ENCODE peak calls at places on chromosome 14, in five cellular contexts. O, A, Q, I and V are unnamed samples. For H3K9me3 and H3K27me3, the result is how much of the 10 kb centered on the place peaks cover.

GRCh38 chr14:77023001-77023996 is 5.2 kb downstream of the IRF2BPL start:
- DNase-seq in O (no peak), A (no peak), Q (no peak), I (peak), V (no peak)

GRCh38 chr14:49970474-49971147 is 77.7 kb downstream of the ARF6 start:
- DNase-seq in O (no peak), A (no peak), Q (no peak), I (peak), V (no peak)

GRCh38 chr14:76480426-76480825 is 104.5 kb downstream of the ESRRB start:
- DNase-seq in O (no peak), A (no peak), Q (no peak), I (no peak), V (no peak)

GRCh38 chr14:68786491-68787234 is 6.2 kb downstream of the ZFP36L1 start:
- DNase-seq in O (no peak), A (no peak), Q (no peak), I (no peak), V (no peak)

GRCh38 chr14:52402812-52403526 is 88.9 kb downstream of the PTGER2 start:
- DNase-seq in O (no peak), A (no peak), Q (peak), I (no peak), V (peak)

GRCh38 chr14:62626416-62626815 is 418.8 kb downstream of the KCNH5 start:
- DNase-seq in O (no peak), A (no peak), Q (no peak), I (no peak), V (no peak)

GRCh38 chr14:38186217-38186616 is 21.5 kb upstream of the SSTR1 start:
- DNase-seq in O (no peak), A (no peak), Q (no peak), I (no peak), V (no peak)

GRCh38 chr14:103028161-103028767 is 29.1 kb downstream of the CDC42BPB start:
- DNase-seq in O (no peak), A (no peak), Q (no peak), I (no peak), V (no peak)

GRCh38 chr14:23444314-23444713 is 8.9 kb upstream of the MYH7 start:
- DNase-seq in O (no peak), A (no peak), Q (no peak), I (no peak), V (no peak)

GRCh38 chr14:54258382-54258781 is 138.4 kb upstream of the CDKN3 start:
- DNase-seq in O (no peak), A (no peak), Q (no peak), I (no peak), V (no peak)

GRCh38 chr14:73462078-73462715 is 3.9 kb upstream of the NUMB start:
- DNase-seq in O (peak), A (peak), Q (no peak), I (peak), V (no peak)

GRCh38 chr14:95222870-95223398 is 65.6 kb upstream of the DICER1 start:
- DNase-seq in O (no peak), A (no peak), Q (no peak), I (no peak), V (no peak)

GRCh38 chr14:24284501-24285035 is 13.2 kb upstream of the RABGGTA start:
- DNase-seq in O (no peak), A (no peak), Q (no peak), I (no peak), V (no peak)

GRCh38 chr14:21768116-21768874 is 94.7 kb upstream of the OR4E1 start:
- DNase-seq in O (no peak), A (no peak), Q (peak), I (no peak), V (peak)

GRCh38 chr14:52871606-52872005 is 79.2 kb downstream of the FERMT2 start:
- DNase-seq in O (no peak), A (no peak), Q (no peak), I (no peak), V (no peak)

GRCh38 chr14:24255931-24256696 is 6.9 kb downstream of the TGM1 start:
- DNase-seq in O (no peak), A (no peak), Q (no peak), I (no peak), V (no peak)

GRCh38 chr14:90319634-90320541 is 11.9 kb downstream of the NRDE2 start:
- DNase-seq in O (no peak), A (no peak), Q (no peak), I (no peak), V (no peak)

GRCh38 chr14:42111355-42111754 is 504.7 kb downstream of the LRFN5 start:
- DNase-seq in O (peak), A (no peak), Q (no peak), I (no peak), V (no peak)

GRCh38 chr14:103216399-103216798 is 93.1 kb downstream of the TNFAIP2 start:
- DNase-seq in O (no peak), A (no peak), Q (no peak), I (no peak), V (no peak)

GRCh38 chr14:36517242-36518030 is 2.6 kb downstream of the NKX2-1 start:
- DNase-seq in O (peak), A (no peak), Q (no peak), I (no peak), V (no peak)

GRCh38 chr14:72383869-72384268 is 451.6 kb downstream of the RGS6 start:
- DNase-seq in O (no peak), A (no peak), Q (no peak), I (no peak), V (no peak)

GRCh38 chr14:99821519-99822165 is 28.4 kb downstream of the EML1 start:
- DNase-seq in O (no peak), A (no peak), Q (peak), I (no peak), V (peak)

GRCh38 chr14:91250912-91251311 is 6.4 kb upstream of the GPR68 start:
- DNase-seq in O (no peak), A (no peak), Q (no peak), I (no peak), V (no peak)

GRCh38 chr14:41548666-41549065 is 58.0 kb upstream of the LRFN5 start:
- DNase-seq in O (no peak), A (no peak), Q (no peak), I (no peak), V (no peak)

GRCh38 chr14:64561631-64562030 is 11.9 kb downstream of the PPP1R36 start:
- DNase-seq in O (no peak), A (no peak), Q (no peak), I (no peak), V (no peak)

GRCh38 chr14:28057286-28058011 is 709.1 kb upstream of the FOXG1 start:
- DNase-seq in O (no peak), A (no peak), Q (no peak), I (no peak), V (no peak)

GRCh38 chr14:102872020-102872419 is 50.4 kb upstream of the AMN start:
- DNase-seq in O (no peak), A (no peak), Q (peak), I (no peak), V (peak)

GRCh38 chr14:90518941-90519256 is 122.1 kb downstream of the CALM1 start:
- DNase-seq in O (no peak), A (no peak), Q (peak), I (no peak), V (peak)

GRCh38 chr14:44720707-44721106 is 213.6 kb upstream of the FSCB start:
- DNase-seq in O (no peak), A (no peak), Q (no peak), I (no peak), V (no peak)

GRCh38 chr14:53390008-53390407 is 236.9 kb upstream of the DDHD1 start:
- DNase-seq in O (no peak), A (no peak), Q (no peak), I (no peak), V (no peak)

GRCh38 chr14:54600685-54601084 is 33.8 kb downstream of the SAMD4A start:
- DNase-seq in O (no peak), A (no peak), Q (no peak), I (no peak), V (no peak)

GRCh38 chr14:18660585-18660922 is 59.6 kb downstream of the OR11H12 start:
- DNase-seq in O (no peak), A (no peak), Q (no peak), I (no peak), V (no peak)

GRCh38 chr14:51370758-51371386 is 130.8 kb downstream of the TMX1 start:
- DNase-seq in O (no peak), A (no peak), Q (no peak), I (no peak), V (no peak)
- H3K27ac ChIP-seq in O (no peak), A (no peak), Q (no peak), I (no peak), V (no peak)

GRCh38 chr14:80233489-80233888 is 22.2 kb upstream of the DIO2 start:
- DNase-seq in O (no peak), A (no peak), Q (no peak), I (no peak), V (no peak)
- H3K9me3 ChIP-seq in O (under half), A (under half), Q (under half), I (under half), V (under half)

DNA sequence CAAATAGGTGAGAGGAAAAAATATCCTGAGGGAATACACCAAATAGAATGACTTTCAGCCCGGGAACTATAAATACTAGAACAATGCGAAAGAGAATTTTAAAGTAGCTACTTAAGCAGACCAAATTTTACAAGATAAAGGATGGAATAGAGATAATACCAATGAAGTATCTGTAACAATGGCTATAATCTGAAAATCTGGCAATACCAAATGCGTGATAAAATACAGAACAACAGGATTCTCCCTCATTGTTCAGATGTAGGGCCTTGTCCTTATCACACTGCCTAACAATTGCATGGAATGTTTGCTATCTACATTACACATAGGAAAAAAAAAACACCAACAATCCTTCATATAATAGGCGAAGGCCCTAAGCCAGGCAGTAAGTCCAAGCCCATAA is 815.4 kb upstream of the MDGA2 start:
- DNase-seq in O (no peak), A (no peak), Q (no peak), I (no peak), V (no peak)
- H3K27me3 ChIP-seq in O (under half), A (under half), Q (under half), I (under half), V (under half)

DNA sequence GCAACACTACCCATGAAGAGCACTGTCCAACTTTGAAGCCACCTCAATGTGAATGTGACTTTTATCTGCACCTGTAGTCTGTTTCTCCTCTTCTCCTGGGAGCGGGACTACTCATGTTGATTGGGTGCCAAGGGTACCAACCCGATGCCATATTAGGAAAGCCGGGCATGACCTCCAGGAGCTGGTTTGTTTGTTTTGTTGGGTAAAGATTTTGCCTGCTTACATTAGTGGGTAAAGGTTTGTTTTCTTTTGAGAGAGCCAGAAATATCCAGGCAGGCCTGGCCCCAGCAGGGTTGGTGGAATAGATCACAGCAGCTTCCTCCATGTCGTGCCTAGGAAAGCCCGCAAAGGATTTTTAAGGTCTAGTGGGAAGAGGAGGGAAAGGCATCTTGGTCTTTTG is 19.7 kb upstream of the ITPK1 start:
- DNase-seq in O (no peak), A (no peak), Q (no peak), I (no peak), V (no peak)
- H3K27ac ChIP-seq in O (no peak), A (no peak), Q (no peak), I (no peak), V (no peak)

GRCh38 chr14:29789475-29789874 is 138.2 kb downstream of the PRKD1 start:
- DNase-seq in O (no peak), A (no peak), Q (no peak), I (no peak), V (no peak)
- H3K9me3 ChIP-seq in O (under half), A (under half), Q (under half), I (under half), V (under half)

GRCh38 chr14:104278214-104278534 is 139.8 kb downstream of the KIF26A start:
- DNase-seq in O (no peak), A (no peak), Q (no peak), I (no peak), V (no peak)
- H3K27me3 ChIP-seq in O (under half), A (under half), Q (under half), I (under half), V (under half)

GRCh38 chr14:105013150-105013787 is 7.6 kb downstream of the CDCA4 start:
- DNase-seq in O (no peak), A (no peak), Q (no peak), I (no peak), V (no peak)
- H3K27ac ChIP-seq in O (no peak), A (no peak), Q (no peak), I (no peak), V (peak)

GRCh38 chr14:106556665-106557289 is 1030.4 kb downstream of the TMEM121 start:
- DNase-seq in O (peak), A (peak), Q (peak), I (no peak), V (peak)

GRCh38 chr14:106549064-106549463 is 1022.7 kb downstream of the TMEM121 start:
- DNase-seq in O (no peak), A (no peak), Q (no peak), I (no peak), V (no peak)

GRCh38 chr14:106547735-106548550 is 1021.6 kb downstream of the TMEM121 start:
- DNase-seq in O (no peak), A (no peak), Q (no peak), I (no peak), V (no peak)

DNA sequence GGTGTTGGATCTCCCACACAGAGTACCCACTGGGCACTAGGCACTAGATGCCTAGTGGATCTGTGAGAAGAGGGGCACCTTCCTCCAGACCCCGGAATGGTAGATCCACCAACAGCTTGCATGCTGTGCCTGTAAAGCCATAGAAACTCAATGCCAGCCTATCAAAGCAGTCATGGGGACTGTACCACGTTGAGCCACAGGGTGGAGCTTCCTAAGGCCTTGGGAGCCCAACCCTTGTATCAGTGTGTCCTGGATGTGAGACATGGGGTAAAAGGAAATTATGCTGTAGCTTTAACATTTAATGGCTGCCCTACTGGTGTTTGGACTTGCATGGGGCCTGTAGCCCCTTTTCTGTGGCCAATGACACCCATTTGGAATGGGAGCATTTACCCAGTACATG is 1024.9 kb downstream of the TMEM121 start:
- DNase-seq in O (no peak), A (no peak), Q (no peak), I (no peak), V (no peak)
- H3K9me3 ChIP-seq in O (under half), A (under half), Q (under half), I (under half), V (under half)

GRCh38 chr14:32932302-32932920 is 6.3 kb upstream of the NPAS3 start:
- DNase-seq in O (peak), A (no peak), Q (no peak), I (no peak), V (no peak)

GRCh38 chr14:32934891-32935633 is 3.6 kb upstream of the NPAS3 start:
- DNase-seq in O (no peak), A (no peak), Q (no peak), I (no peak), V (no peak)

GRCh38 chr14:32933943-32934890 is 4.5 kb upstream of the NPAS3 start:
- DNase-seq in O (no peak), A (no peak), Q (no peak), I (no peak), V (no peak)

GRCh38 chr14:32932921-32933622 is 5.6 kb upstream of the NPAS3 start:
- DNase-seq in O (peak), A (no peak), Q (no peak), I (no peak), V (no peak)

GRCh38 chr14:32933623-32933942 is 5.1 kb upstream of the NPAS3 start:
- DNase-seq in O (no peak), A (no peak), Q (no peak), I (no peak), V (no peak)
- H3K27me3 ChIP-seq in O (half or more), A (under half), Q (under half), I (under half), V (under half)